ENCODE peak calls at places on chromosomes 5 and 9, in eight cellular contexts. H is IMR-90; G is Ammon's horn; A is stimulated activated naive B cell treated with anti-CD40 and anti-IgM and Interleukin-4, amounts not matched to agents 10 μg/mL and 1 μg/mL and 100 μg/mL, for 72 hours; M is choroid plexus epithelial cell; F is amygdala; D is EH; K is NCI-H446 treated with DMSO at 0.1 percent for 48 hours. P is an unnamed sample.

GRCh38 chr5:56075361-56075760 is 80.6 kb upstream of the IL6ST start:
- DNase-seq in D (peak; percentile 71), M (peak; percentile 74), F (no peak), G (no peak), K (no peak), H (peak; percentile 52), A (no peak), P (no peak)

GRCh38 chr9:5402217-5402616 is 35.5 kb downstream of the PLGRKT start:
- DNase-seq in F (no peak), D (no peak), H (no peak), M (no peak), A (no peak), G (no peak), K (no peak), P (no peak)

GRCh38 chr5:56522972-56523371 is 289.8 kb upstream of the ANKRD55 start:
- DNase-seq in M (no peak), H (peak; percentile 24), F (no peak), A (no peak), G (no peak), K (no peak), D (peak; percentile 77), P (no peak)

GRCh38 chr5:55154893-55155292 is 5.1 kb upstream of the GPX8 start:
- DNase-seq in H (peak; percentile 80), M (peak; percentile 79), F (no peak), A (no peak), K (no peak), D (peak; percentile 83), G (no peak), P (no peak)

GRCh38 chr9:95757026-95757425 is 118.5 kb upstream of the ERCC6L2 start:
- DNase-seq in H (peak; percentile 78), G (no peak), M (peak; percentile 72), K (no peak), D (peak; percentile 80), A (no peak), F (no peak), P (peak; percentile 35)

GRCh38 chr5:109416882-109417281 is 7.1 kb upstream of the PJA2 start:
- DNase-seq in H (no peak), D (no peak), M (no peak), A (no peak), F (no peak), G (no peak), K (no peak), P (no peak)

GRCh38 chr9:134800791-134801339 is 79.7 kb upstream of the FCN2 start:
- DNase-seq in D (peak; percentile 30), H (no peak), M (no peak), A (no peak), G (peak; percentile 67), K (no peak), F (peak; percentile 17), P (peak; percentile 58)

GRCh38 chr5:165370772-165371171 is 1865.4 kb downstream of the MAT2B start:
- DNase-seq in K (no peak), D (no peak), A (no peak), H (peak; percentile 61), G (no peak), F (no peak), M (peak; percentile 14), P (no peak)

GRCh38 chr9:133506653-133507038 is 18.1 kb downstream of the MYMK start:
- DNase-seq in D (peak; percentile 85), M (peak; percentile 59), F (no peak), G (no peak), K (no peak), H (peak; percentile 89), A (no peak), P (no peak)

GRCh38 chr9:121774715-121775613 is 123.5 kb downstream of the DAB2IP start:
- DNase-seq in F (peak; percentile 47), D (no peak), A (no peak), G (no peak), K (no peak), M (no peak), H (no peak), P (no peak)

GRCh38 chr5:74256947-74257573 is 383.5 kb downstream of the ENC1 start:
- DNase-seq in K (peak; percentile 68), D (no peak), M (no peak), F (no peak), A (no peak), H (no peak), G (no peak), P (no peak)

GRCh38 chr5:147887026-147887627 is 8.6 kb downstream of the SCGB3A2 start:
- DNase-seq in K (no peak), D (peak; percentile 19), M (peak; percentile 66), H (peak; percentile 35), A (no peak), G (peak; percentile 16), F (no peak), P (no peak)

GRCh38 chr9:126341461-126341860 is 14.8 kb downstream of the MVB12B start:
- DNase-seq in D (no peak), A (no peak), H (no peak), M (no peak), G (no peak), F (no peak), K (no peak), P (no peak)

GRCh38 chr5:163529698-163530097 is 24.3 kb downstream of the MAT2B start:
- DNase-seq in K (no peak), F (no peak), G (no peak), M (no peak), A (no peak), D (no peak), H (no peak), P (no peak)

GRCh38 chr9:113973226-113973625 is 97.1 kb downstream of the ZNF618 start:
- DNase-seq in M (no peak), K (no peak), F (no peak), H (no peak), G (no peak), D (no peak), A (no peak), P (no peak)

GRCh38 chr5:151737421-151737820 is 21.0 kb downstream of the ATOX1 start:
- DNase-seq in D (no peak), H (no peak), F (no peak), G (no peak), A (no peak), M (no peak), K (no peak), P (no peak)

GRCh38 chr9:129184743-129185142 is 6.7 kb upstream of the IER5L start:
- DNase-seq in D (no peak), H (no peak), M (no peak), A (no peak), F (no peak), G (no peak), K (no peak), P (no peak)

GRCh38 chr9:136944094-136944518 is 432 bp downstream of the FBXW5 start:
- DNase-seq in D (peak; percentile 69), K (no peak), A (no peak), H (peak; percentile 55), F (no peak), M (peak; percentile 64), G (no peak), P (peak; percentile 82)

GRCh38 chr9:85230081-85230480 is 511.7 kb downstream of the AGTPBP1 start:
- DNase-seq in D (no peak), K (no peak), F (no peak), G (no peak), M (no peak), A (no peak), H (no peak), P (no peak)

GRCh38 chr9:104009853-104010252 is 84.3 kb upstream of the SMC2 start:
- DNase-seq in K (no peak), D (peak; percentile 6), A (no peak), M (peak; percentile 22), H (no peak), G (no peak), F (no peak), P (no peak)

GRCh38 chr9:14031015-14031414 is 282.9 kb downstream of the NFIB start:
- DNase-seq in G (no peak), H (peak; percentile 18), A (no peak), M (peak; percentile 95), K (no peak), F (no peak), D (peak; percentile 1), P (no peak)

GRCh38 chr5:17177491-17178204 is 39.8 kb upstream of the BASP1 start:
- DNase-seq in G (no peak), F (no peak), H (no peak), M (no peak), K (no peak), A (no peak), D (no peak), P (no peak)

GRCh38 chr5:322942-323879 is 1.7 kb downstream of the AHRR start:
- DNase-seq in G (no peak), F (no peak), K (no peak), D (peak; percentile 50), A (no peak), H (peak; percentile 31), M (no peak), P (no peak)

P was measured in frontal cortex.